ENCODE peak calls at places on chromosomes 1 and 21, in seven cellular contexts. One of them, this sample, is unnamed. For H3K27me3, the result is how much of the 10 kb centered on the place peaks cover.

GRCh38 chr21:46255166-46255565 is 26.6 kb upstream of the LSS start:
- DNase-seq in endothelial cell of umbilical vein: no peak
- DNase-seq in heart right ventricle: no peak
- DNase-seq in effector memory CD4-positive, alpha-beta T cell: no peak
- DNase-seq in IMR-90: no peak
- DNase-seq in CD4-positive, alpha-beta memory T cell: no peak
- DNase-seq in psoas muscle: no peak
- DNase-seq in this sample: no peak

GRCh38 chr1:42941640-42942330 is 16.9 kb downstream of the SLC2A1 start:
- DNase-seq in endothelial cell of umbilical vein: peak
- DNase-seq in heart right ventricle: peak
- DNase-seq in effector memory CD4-positive, alpha-beta T cell: no peak
- DNase-seq in IMR-90: peak
- DNase-seq in CD4-positive, alpha-beta memory T cell: no peak
- DNase-seq in psoas muscle: peak
- DNase-seq in this sample: no peak

GRCh38 chr21:28110074-28110473 is 882.6 kb downstream of the LTN1 start:
- DNase-seq in endothelial cell of umbilical vein: no peak
- DNase-seq in heart right ventricle: no peak
- DNase-seq in effector memory CD4-positive, alpha-beta T cell: no peak
- DNase-seq in IMR-90: no peak
- DNase-seq in CD4-positive, alpha-beta memory T cell: no peak
- DNase-seq in psoas muscle: no peak
- DNase-seq in this sample: no peak

GRCh38 chr21:29005696-29006095 is 13.0 kb upstream of the LTN1 start:
- DNase-seq in endothelial cell of umbilical vein: no peak
- DNase-seq in heart right ventricle: no peak
- DNase-seq in effector memory CD4-positive, alpha-beta T cell: no peak
- DNase-seq in IMR-90: peak
- DNase-seq in CD4-positive, alpha-beta memory T cell: no peak
- DNase-seq in psoas muscle: no peak
- DNase-seq in this sample: no peak

GRCh38 chr21:33901421-33902288 is 13.9 kb downstream of the ATP5PO start:
- DNase-seq in endothelial cell of umbilical vein: peak
- DNase-seq in heart right ventricle: peak
- DNase-seq in effector memory CD4-positive, alpha-beta T cell: no peak
- DNase-seq in IMR-90: peak
- DNase-seq in CD4-positive, alpha-beta memory T cell: no peak
- DNase-seq in psoas muscle: peak
- DNase-seq in this sample: no peak

GRCh38 chr1:87024936-87025537 is 110.6 kb downstream of the HS2ST1 start:
- DNase-seq in endothelial cell of umbilical vein: peak
- DNase-seq in heart right ventricle: no peak
- DNase-seq in effector memory CD4-positive, alpha-beta T cell: no peak
- DNase-seq in IMR-90: peak
- DNase-seq in CD4-positive, alpha-beta memory T cell: peak
- DNase-seq in psoas muscle: no peak
- DNase-seq in this sample: no peak

GRCh38 chr1:8283058-8283884 is 34.6 kb upstream of the SLC45A1 start:
- DNase-seq in endothelial cell of umbilical vein: no peak
- DNase-seq in heart right ventricle: no peak
- DNase-seq in effector memory CD4-positive, alpha-beta T cell: no peak
- DNase-seq in IMR-90: no peak
- DNase-seq in CD4-positive, alpha-beta memory T cell: no peak
- DNase-seq in psoas muscle: no peak
- DNase-seq in this sample: no peak

GRCh38 chr1:99808391-99809115 is 41.6 kb upstream of the AGL start:
- DNase-seq in endothelial cell of umbilical vein: peak
- DNase-seq in heart right ventricle: peak
- DNase-seq in effector memory CD4-positive, alpha-beta T cell: peak
- DNase-seq in IMR-90: peak
- DNase-seq in CD4-positive, alpha-beta memory T cell: peak
- DNase-seq in psoas muscle: no peak
- DNase-seq in this sample: peak

GRCh38 chr1:41662061-41662655 is 177.7 kb upstream of the EDN2 start:
- DNase-seq in endothelial cell of umbilical vein: peak
- DNase-seq in heart right ventricle: peak
- DNase-seq in effector memory CD4-positive, alpha-beta T cell: peak
- DNase-seq in IMR-90: peak
- DNase-seq in CD4-positive, alpha-beta memory T cell: peak
- DNase-seq in psoas muscle: peak
- DNase-seq in this sample: peak

GRCh38 chr1:3050603-3051002 is 18.4 kb upstream of the PRDM16 start:
- DNase-seq in endothelial cell of umbilical vein: no peak
- DNase-seq in heart right ventricle: no peak
- DNase-seq in effector memory CD4-positive, alpha-beta T cell: no peak
- DNase-seq in IMR-90: no peak
- DNase-seq in CD4-positive, alpha-beta memory T cell: no peak
- DNase-seq in psoas muscle: no peak
- DNase-seq in this sample: no peak

GRCh38 chr1:3053366-3053980 is 15.5 kb upstream of the PRDM16 start:
- DNase-seq in endothelial cell of umbilical vein: no peak
- DNase-seq in heart right ventricle: no peak
- DNase-seq in effector memory CD4-positive, alpha-beta T cell: no peak
- DNase-seq in IMR-90: no peak
- DNase-seq in CD4-positive, alpha-beta memory T cell: no peak
- DNase-seq in psoas muscle: no peak
- DNase-seq in this sample: no peak

GRCh38 chr1:3052501-3052900 is 16.5 kb upstream of the PRDM16 start:
- DNase-seq in endothelial cell of umbilical vein: no peak
- DNase-seq in heart right ventricle: no peak
- DNase-seq in effector memory CD4-positive, alpha-beta T cell: no peak
- DNase-seq in IMR-90: no peak
- DNase-seq in CD4-positive, alpha-beta memory T cell: no peak
- DNase-seq in psoas muscle: no peak
- DNase-seq in this sample: no peak

GRCh38 chr1:3049905-3050304 is 19.1 kb upstream of the PRDM16 start:
- DNase-seq in endothelial cell of umbilical vein: no peak
- DNase-seq in heart right ventricle: no peak
- DNase-seq in effector memory CD4-positive, alpha-beta T cell: no peak
- DNase-seq in IMR-90: no peak
- DNase-seq in CD4-positive, alpha-beta memory T cell: no peak
- DNase-seq in psoas muscle: no peak
- DNase-seq in this sample: no peak

DNA sequence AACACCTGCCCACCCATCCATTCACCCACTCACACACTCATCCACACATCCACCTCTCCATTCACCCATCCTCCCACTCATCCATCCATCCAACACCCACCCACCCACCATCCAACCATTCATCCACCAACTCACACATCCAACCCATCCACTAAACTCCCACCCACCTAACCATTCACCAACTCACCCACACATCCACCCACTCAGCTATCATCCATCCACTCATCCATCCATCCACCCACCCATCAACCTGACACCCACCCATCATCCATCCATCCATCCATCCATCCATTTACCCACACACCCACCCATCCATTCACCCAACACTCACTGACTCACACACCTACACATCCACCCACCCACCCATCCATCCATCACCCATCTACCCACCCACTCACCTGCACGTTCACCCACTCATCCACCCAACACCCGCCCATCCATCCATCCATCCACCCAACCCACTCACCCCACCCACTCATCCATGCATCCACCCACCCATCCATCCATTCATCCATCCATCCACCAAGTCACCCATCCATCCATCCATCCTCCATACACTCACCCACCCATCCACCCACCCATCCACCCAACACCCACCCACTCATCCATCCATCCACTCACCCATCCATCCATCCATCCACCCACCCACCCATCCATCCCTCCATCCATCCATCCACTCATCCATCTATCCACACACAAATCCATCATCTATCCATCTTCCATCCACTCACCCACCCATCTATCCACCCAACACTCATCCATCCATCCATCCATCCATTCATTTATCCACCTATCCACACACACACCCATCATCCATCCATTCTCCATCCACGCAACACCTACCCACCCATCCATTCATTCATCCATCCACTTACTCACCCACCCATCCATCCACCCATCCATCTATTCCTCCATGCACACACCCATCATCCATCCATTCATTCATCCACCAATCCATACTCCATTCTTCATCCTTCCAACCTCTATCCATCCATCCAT is 17.4 kb upstream of the PRDM16 start:
- DNase-seq in endothelial cell of umbilical vein: no peak
- DNase-seq in heart right ventricle: no peak
- DNase-seq in effector memory CD4-positive, alpha-beta T cell: no peak
- DNase-seq in IMR-90: no peak
- DNase-seq in CD4-positive, alpha-beta memory T cell: no peak
- DNase-seq in psoas muscle: no peak
- DNase-seq in this sample: no peak
- H3K27me3 ChIP-seq in endothelial cell of umbilical vein: under half
- H3K27me3 ChIP-seq in heart right ventricle: under half
- H3K27me3 ChIP-seq in effector memory CD4-positive, alpha-beta T cell: under half
- H3K27me3 ChIP-seq in IMR-90: under half
- H3K27me3 ChIP-seq in CD4-positive, alpha-beta memory T cell: under half
- H3K27me3 ChIP-seq in psoas muscle: under half
- H3K27me3 ChIP-seq in this sample: under half

GRCh38 chr21:41709166-41709565 is 57.7 kb downstream of the RIPK4 start:
- DNase-seq in endothelial cell of umbilical vein: no peak
- DNase-seq in heart right ventricle: no peak
- DNase-seq in effector memory CD4-positive, alpha-beta T cell: no peak
- DNase-seq in IMR-90: no peak
- DNase-seq in CD4-positive, alpha-beta memory T cell: no peak
- DNase-seq in psoas muscle: no peak
- DNase-seq in this sample: no peak

GRCh38 chr21:41710823-41711160 is 56.1 kb downstream of the RIPK4 start:
- DNase-seq in endothelial cell of umbilical vein: no peak
- DNase-seq in heart right ventricle: no peak
- DNase-seq in effector memory CD4-positive, alpha-beta T cell: no peak
- DNase-seq in IMR-90: no peak
- DNase-seq in CD4-positive, alpha-beta memory T cell: no peak
- DNase-seq in psoas muscle: no peak
- DNase-seq in this sample: no peak

GRCh38 chr21:41711416-41712023 is 55.3 kb downstream of the RIPK4 start:
- DNase-seq in endothelial cell of umbilical vein: no peak
- DNase-seq in heart right ventricle: no peak
- DNase-seq in effector memory CD4-positive, alpha-beta T cell: no peak
- DNase-seq in IMR-90: no peak
- DNase-seq in CD4-positive, alpha-beta memory T cell: no peak
- DNase-seq in psoas muscle: no peak
- DNase-seq in this sample: no peak

GRCh38 chr21:41712201-41712600 is 54.7 kb downstream of the RIPK4 start:
- DNase-seq in endothelial cell of umbilical vein: no peak
- DNase-seq in heart right ventricle: no peak
- DNase-seq in effector memory CD4-positive, alpha-beta T cell: no peak
- DNase-seq in IMR-90: no peak
- DNase-seq in CD4-positive, alpha-beta memory T cell: no peak
- DNase-seq in psoas muscle: no peak
- DNase-seq in this sample: no peak

DNA sequence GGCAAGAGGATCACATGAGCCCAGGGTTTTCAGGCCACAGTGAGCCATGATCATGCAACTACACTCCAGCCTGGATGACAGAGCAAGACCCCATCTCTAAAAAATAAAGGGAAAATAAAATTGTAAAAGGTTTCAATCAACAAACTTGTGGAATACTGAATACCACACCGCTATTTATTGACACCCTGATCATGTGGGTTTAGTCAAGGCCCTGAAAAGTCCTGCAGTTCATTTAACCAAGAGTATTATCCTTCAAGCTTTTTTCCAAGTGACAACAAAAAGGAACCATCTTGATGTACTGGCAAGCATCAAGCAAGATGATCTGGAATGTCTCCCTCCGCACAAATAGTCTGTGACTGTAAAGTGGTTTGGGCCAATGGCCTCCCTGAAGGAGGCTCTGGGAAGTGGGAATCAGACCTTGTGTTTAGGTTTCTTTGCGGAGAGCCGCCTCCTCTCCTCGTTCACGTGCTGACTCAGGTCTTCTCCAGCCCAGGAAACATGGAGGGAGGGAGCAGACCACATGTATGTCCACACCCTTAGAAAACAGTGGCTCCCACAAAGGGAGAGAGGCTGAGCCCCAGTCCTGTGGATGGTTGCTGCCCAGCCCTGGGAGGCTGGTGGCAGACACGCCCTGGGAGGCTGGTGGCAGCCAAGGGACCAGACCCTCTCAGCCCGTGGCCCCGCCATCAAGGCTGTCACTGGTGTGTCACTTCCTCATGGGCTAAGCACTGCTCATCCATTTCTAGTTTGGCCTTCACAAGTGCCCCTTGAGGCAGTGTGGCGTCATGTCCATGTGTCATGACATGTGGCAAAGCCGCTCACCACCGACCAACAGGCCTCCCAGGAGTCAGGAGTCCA is 56.7 kb downstream of the RIPK4 start:
- DNase-seq in endothelial cell of umbilical vein: no peak
- DNase-seq in heart right ventricle: no peak
- DNase-seq in effector memory CD4-positive, alpha-beta T cell: no peak
- DNase-seq in IMR-90: no peak
- DNase-seq in CD4-positive, alpha-beta memory T cell: no peak
- DNase-seq in psoas muscle: no peak
- DNase-seq in this sample: no peak
- H3K27me3 ChIP-seq in endothelial cell of umbilical vein: under half
- H3K27me3 ChIP-seq in heart right ventricle: under half
- H3K27me3 ChIP-seq in effector memory CD4-positive, alpha-beta T cell: under half
- H3K27me3 ChIP-seq in IMR-90: half or more
- H3K27me3 ChIP-seq in CD4-positive, alpha-beta memory T cell: under half
- H3K27me3 ChIP-seq in psoas muscle: under half
- H3K27me3 ChIP-seq in this sample: under half

DNA sequence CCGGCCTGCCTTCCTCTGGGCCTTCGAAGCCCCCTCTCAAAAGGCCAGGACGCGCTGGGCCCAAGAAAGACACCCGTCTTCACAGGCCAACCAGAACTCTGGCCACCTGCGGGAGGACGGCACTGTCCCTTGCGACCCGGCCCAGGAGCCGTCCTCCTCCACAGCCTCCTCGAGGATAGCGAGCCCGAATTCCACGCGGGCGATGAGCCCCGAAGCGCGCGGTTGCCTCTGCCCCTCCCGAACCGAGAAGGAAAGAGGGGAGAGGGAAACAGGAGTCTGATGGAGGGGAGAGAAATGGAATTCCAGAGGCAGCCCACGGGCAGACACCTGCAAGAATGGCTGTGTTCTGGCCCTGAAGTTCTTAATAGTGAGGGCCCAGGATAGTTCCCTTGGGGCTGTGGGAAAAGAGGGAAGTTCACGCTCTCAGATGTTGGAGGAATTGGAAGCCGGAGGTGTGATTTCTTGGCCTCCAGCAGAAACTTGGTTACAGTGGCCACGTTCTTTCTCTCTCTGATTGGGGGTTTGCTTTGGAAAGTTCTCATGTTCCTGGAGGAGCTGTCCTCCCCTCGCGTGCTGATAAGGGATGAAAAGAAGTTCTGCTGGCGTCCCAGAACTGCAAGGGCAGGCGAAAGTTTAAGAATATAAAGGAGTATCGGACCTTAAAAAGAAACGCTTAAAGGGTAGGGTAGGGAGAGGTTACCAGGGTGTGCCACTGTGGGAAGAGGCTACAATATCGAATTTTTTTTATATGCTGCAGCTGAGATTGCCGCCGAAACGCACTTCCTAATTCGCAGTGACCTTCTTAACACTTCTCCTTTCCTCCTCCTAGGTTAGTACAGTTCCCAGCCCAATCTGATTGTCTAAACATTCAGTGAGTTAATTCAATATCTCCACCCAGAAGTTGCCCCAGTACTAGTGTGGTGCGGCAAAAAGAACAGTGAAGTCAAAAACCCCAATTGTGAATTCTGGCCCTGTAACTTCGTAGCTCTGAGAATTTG is 5.8 kb upstream of the SLC44A5 start:
- DNase-seq in endothelial cell of umbilical vein: peak
- DNase-seq in heart right ventricle: peak
- DNase-seq in effector memory CD4-positive, alpha-beta T cell: no peak
- DNase-seq in IMR-90: peak
- DNase-seq in CD4-positive, alpha-beta memory T cell: no peak
- DNase-seq in psoas muscle: no peak
- DNase-seq in this sample: no peak
- H3K27me3 ChIP-seq in endothelial cell of umbilical vein: under half
- H3K27me3 ChIP-seq in heart right ventricle: under half
- H3K27me3 ChIP-seq in effector memory CD4-positive, alpha-beta T cell: under half
- H3K27me3 ChIP-seq in IMR-90: under half
- H3K27me3 ChIP-seq in CD4-positive, alpha-beta memory T cell: under half
- H3K27me3 ChIP-seq in psoas muscle: under half
- H3K27me3 ChIP-seq in this sample: under half

GRCh38 chr1:234979316-234980223 is 149.1 kb downstream of the TOMM20 start:
- DNase-seq in endothelial cell of umbilical vein: peak
- DNase-seq in heart right ventricle: no peak
- DNase-seq in effector memory CD4-positive, alpha-beta T cell: no peak
- DNase-seq in IMR-90: no peak
- DNase-seq in CD4-positive, alpha-beta memory T cell: no peak
- DNase-seq in psoas muscle: no peak
- DNase-seq in this sample: no peak
- H3K27me3 ChIP-seq in endothelial cell of umbilical vein: under half
- H3K27me3 ChIP-seq in heart right ventricle: under half
- H3K27me3 ChIP-seq in effector memory CD4-positive, alpha-beta T cell: under half
- H3K27me3 ChIP-seq in IMR-90: under half
- H3K27me3 ChIP-seq in CD4-positive, alpha-beta memory T cell: under half
- H3K27me3 ChIP-seq in psoas muscle: under half
- H3K27me3 ChIP-seq in this sample: under half